ENCODE peak calls at places on chromosomes 11 and 22, in five cellular contexts. One of them, this sample, is unnamed.
A peak's percentile ranks its signal among the peaks of the same experiment; 100 is the strongest.

GRCh38 chr11:78940500-78941225 is 366.0 kb upstream of the NARS2 start:
- DNase-seq in tibial nerve: no peak
- DNase-seq in A549: no peak
- DNase-seq in ovary: no peak
- DNase-seq in substantia nigra: no peak
- DNase-seq in this sample: no peak

GRCh38 chr11:112811781-112812180 is 149.4 kb upstream of the NCAM1 start:
- DNase-seq in tibial nerve: no peak
- DNase-seq in A549: no peak
- DNase-seq in ovary: no peak
- DNase-seq in substantia nigra: no peak
- DNase-seq in this sample: no peak

GRCh38 chr22:20243545-20244249 is 24.4 kb downstream of the RTN4R start:
- DNase-seq in tibial nerve: no peak
- DNase-seq in A549: peak; percentile 33
- DNase-seq in ovary: peak; percentile 75
- DNase-seq in substantia nigra: peak; percentile 57
- DNase-seq in this sample: peak; percentile 75

GRCh38 chr11:112780351-112781043 is 180.7 kb upstream of the NCAM1 start:
- DNase-seq in tibial nerve: no peak
- DNase-seq in A549: no peak
- DNase-seq in ovary: no peak
- DNase-seq in substantia nigra: no peak
- DNase-seq in this sample: peak; percentile 65

GRCh38 chr11:72624496-72625201 is 49.6 kb downstream of the PDE2A start:
- DNase-seq in tibial nerve: peak; percentile 38
- DNase-seq in A549: no peak
- DNase-seq in ovary: no peak
- DNase-seq in substantia nigra: no peak
- DNase-seq in this sample: peak; percentile 45

GRCh38 chr22:36383110-36383581 is 4.6 kb downstream of the MYH9 start:
- DNase-seq in tibial nerve: no peak
- DNase-seq in A549: no peak
- DNase-seq in ovary: no peak
- DNase-seq in substantia nigra: no peak
- DNase-seq in this sample: no peak

GRCh38 chr22:27401321-27401720 is 400.2 kb downstream of the MN1 start:
- DNase-seq in tibial nerve: no peak
- DNase-seq in A549: no peak
- DNase-seq in ovary: no peak
- DNase-seq in substantia nigra: no peak
- DNase-seq in this sample: no peak

GRCh38 chr11:84901986-84902385 is 725.2 kb downstream of the DLG2 start:
- DNase-seq in tibial nerve: peak; percentile 9
- DNase-seq in A549: no peak
- DNase-seq in ovary: no peak
- DNase-seq in substantia nigra: no peak
- DNase-seq in this sample: no peak

GRCh38 chr22:19234126-19234896 is 55.8 kb upstream of the SLC25A1 start:
- DNase-seq in tibial nerve: no peak
- DNase-seq in A549: no peak
- DNase-seq in ovary: no peak
- DNase-seq in substantia nigra: no peak
- DNase-seq in this sample: no peak

GRCh38 chr11:12140186-12140938 is 30.0 kb downstream of the MICAL2 start:
- DNase-seq in tibial nerve: no peak
- DNase-seq in A549: no peak
- DNase-seq in ovary: no peak
- DNase-seq in substantia nigra: no peak
- DNase-seq in this sample: no peak

GRCh38 chr11:123166095-123166559 is 28.9 kb downstream of the CLMP start:
- DNase-seq in tibial nerve: peak; percentile 40
- DNase-seq in A549: peak; percentile 32
- DNase-seq in ovary: peak; percentile 85
- DNase-seq in substantia nigra: peak; percentile 15
- DNase-seq in this sample: peak; percentile 36

GRCh38 chr11:12526789-12527188 is 147.4 kb upstream of the TEAD1 start:
- DNase-seq in tibial nerve: no peak
- DNase-seq in A549: no peak
- DNase-seq in ovary: no peak
- DNase-seq in substantia nigra: no peak
- DNase-seq in this sample: no peak

GRCh38 chr11:77147668-77148321 is 19.7 kb downstream of the MYO7A start:
- DNase-seq in tibial nerve: no peak
- DNase-seq in A549: no peak
- DNase-seq in ovary: no peak
- DNase-seq in substantia nigra: no peak
- DNase-seq in this sample: no peak

GRCh38 chr11:91158901-91159537 is 936.2 kb upstream of the CHORDC1 start:
- DNase-seq in tibial nerve: no peak
- DNase-seq in A549: no peak
- DNase-seq in ovary: no peak
- DNase-seq in substantia nigra: no peak
- DNase-seq in this sample: no peak

GRCh38 chr11:94141511-94142307 is 13.1 kb downstream of the PANX1 start:
- DNase-seq in tibial nerve: no peak
- DNase-seq in A549: no peak
- DNase-seq in ovary: no peak
- DNase-seq in substantia nigra: no peak
- DNase-seq in this sample: no peak

GRCh38 chr22:33743756-33744155 is 176.5 kb downstream of the LARGE1 start:
- DNase-seq in tibial nerve: no peak
- DNase-seq in A549: no peak
- DNase-seq in ovary: no peak
- DNase-seq in substantia nigra: no peak
- DNase-seq in this sample: no peak

GRCh38 chr11:127420139-127420538 is 419.6 kb upstream of the KIRREL3 start:
- DNase-seq in tibial nerve: no peak
- DNase-seq in A549: no peak
- DNase-seq in ovary: no peak
- DNase-seq in substantia nigra: no peak
- DNase-seq in this sample: no peak

GRCh38 chr11:3083321-3083720 is 26.1 kb upstream of the CARS1 start:
- DNase-seq in tibial nerve: no peak
- DNase-seq in A549: no peak
- DNase-seq in ovary: no peak
- DNase-seq in substantia nigra: no peak
- DNase-seq in this sample: no peak

GRCh38 chr11:103047837-103048236 is 44.1 kb downstream of the DCUN1D5 start:
- DNase-seq in tibial nerve: no peak
- DNase-seq in A549: no peak
- DNase-seq in ovary: no peak
- DNase-seq in substantia nigra: no peak
- DNase-seq in this sample: no peak

GRCh38 chr22:35838849-35839646 is 121.4 kb downstream of the APOL5 start:
- DNase-seq in tibial nerve: peak; percentile 57
- DNase-seq in A549: peak; percentile 54
- DNase-seq in ovary: peak; percentile 62
- DNase-seq in substantia nigra: no peak
- DNase-seq in this sample: no peak

GRCh38 chr11:55172734-55173415 is 89.1 kb upstream of the TRIM48 start:
- DNase-seq in tibial nerve: no peak
- DNase-seq in A549: no peak
- DNase-seq in ovary: no peak
- DNase-seq in substantia nigra: no peak
- DNase-seq in this sample: no peak

GRCh38 chr22:29199702-29200400 is 5.8 kb upstream of the EMID1 start:
- DNase-seq in tibial nerve: no peak
- DNase-seq in A549: no peak
- DNase-seq in ovary: no peak
- DNase-seq in substantia nigra: no peak
- DNase-seq in this sample: no peak

GRCh38 chr22:28930357-28931007 is 47.1 kb downstream of the ZNRF3 start:
- DNase-seq in tibial nerve: no peak
- DNase-seq in A549: no peak
- DNase-seq in ovary: no peak
- DNase-seq in substantia nigra: no peak
- DNase-seq in this sample: no peak

GRCh38 chr22:17357688-17358087 is 11.6 kb upstream of the CECR2 start:
- DNase-seq in tibial nerve: no peak
- DNase-seq in A549: no peak
- DNase-seq in ovary: no peak
- DNase-seq in substantia nigra: no peak
- DNase-seq in this sample: no peak

GRCh38 chr11:130652671-130653335 is 204.4 kb downstream of the ADAMTS15 start:
- DNase-seq in tibial nerve: peak; percentile 83
- DNase-seq in A549: no peak
- DNase-seq in ovary: no peak
- DNase-seq in substantia nigra: no peak
- DNase-seq in this sample: peak; percentile 68

GRCh38 chr11:116694017-116694725 is 78.6 kb downstream of the BUD13 start:
- DNase-seq in tibial nerve: no peak
- DNase-seq in A549: no peak
- DNase-seq in ovary: no peak
- DNase-seq in substantia nigra: no peak
- DNase-seq in this sample: no peak

GRCh38 chr11:65921033-65921555 is 1.9 kb downstream of the DRAP1 start:
- DNase-seq in tibial nerve: no peak
- DNase-seq in A549: no peak
- DNase-seq in ovary: peak; percentile 47
- DNase-seq in substantia nigra: no peak
- DNase-seq in this sample: no peak

GRCh38 chr22:42856179-42856864 is 751 bp downstream of the ARFGAP3 start:
- DNase-seq in tibial nerve: peak; percentile 33
- DNase-seq in A549: no peak
- DNase-seq in ovary: no peak
- DNase-seq in substantia nigra: peak; percentile 73
- DNase-seq in this sample: peak; percentile 62

GRCh38 chr11:108069947-108070346 is 51.4 kb upstream of the ACAT1 start:
- DNase-seq in tibial nerve: no peak
- DNase-seq in A549: no peak
- DNase-seq in ovary: no peak
- DNase-seq in substantia nigra: no peak
- DNase-seq in this sample: no peak

GRCh38 chr11:123328281-123328680 is 101.8 kb upstream of the GRAMD1B start:
- DNase-seq in tibial nerve: no peak
- DNase-seq in A549: no peak
- DNase-seq in ovary: no peak
- DNase-seq in substantia nigra: no peak
- DNase-seq in this sample: no peak

GRCh38 chr11:1807628-1807995 is 27.2 kb upstream of the SYT8 start:
- DNase-seq in tibial nerve: no peak
- DNase-seq in A549: peak; percentile 32
- DNase-seq in ovary: no peak
- DNase-seq in substantia nigra: no peak
- DNase-seq in this sample: no peak

DNA sequence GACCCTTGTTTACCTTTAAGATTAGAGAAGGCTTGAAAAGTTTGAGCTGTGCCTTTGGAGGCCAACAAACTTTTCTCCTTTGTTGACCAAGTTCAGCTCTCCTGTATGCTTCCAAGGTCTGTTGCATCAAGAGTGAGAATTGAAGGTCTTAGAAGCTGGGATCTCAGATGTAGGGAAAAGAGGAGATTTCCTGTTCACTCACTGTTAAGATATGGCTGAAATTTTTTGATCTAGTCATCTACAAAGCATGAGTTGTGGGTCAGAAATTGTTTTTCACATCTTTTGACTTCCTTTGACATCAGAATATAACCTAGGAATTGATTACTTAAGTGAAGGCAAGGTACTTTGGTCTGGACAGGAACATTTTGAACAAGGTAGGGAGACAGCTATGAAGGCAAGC is 12.1 kb downstream of the OR51B4 start:
- DNase-seq in tibial nerve: no peak
- DNase-seq in A549: no peak
- DNase-seq in ovary: no peak
- DNase-seq in substantia nigra: no peak
- DNase-seq in this sample: no peak
- H3K27ac ChIP-seq in tibial nerve: no peak overlapping the region
- H3K27ac ChIP-seq in A549: no peak overlapping the region
- H3K27ac ChIP-seq in ovary: no peak overlapping the region
- H3K27ac ChIP-seq in substantia nigra: no peak overlapping the region
- H3K27ac ChIP-seq in this sample: no peak overlapping the region

DNA sequence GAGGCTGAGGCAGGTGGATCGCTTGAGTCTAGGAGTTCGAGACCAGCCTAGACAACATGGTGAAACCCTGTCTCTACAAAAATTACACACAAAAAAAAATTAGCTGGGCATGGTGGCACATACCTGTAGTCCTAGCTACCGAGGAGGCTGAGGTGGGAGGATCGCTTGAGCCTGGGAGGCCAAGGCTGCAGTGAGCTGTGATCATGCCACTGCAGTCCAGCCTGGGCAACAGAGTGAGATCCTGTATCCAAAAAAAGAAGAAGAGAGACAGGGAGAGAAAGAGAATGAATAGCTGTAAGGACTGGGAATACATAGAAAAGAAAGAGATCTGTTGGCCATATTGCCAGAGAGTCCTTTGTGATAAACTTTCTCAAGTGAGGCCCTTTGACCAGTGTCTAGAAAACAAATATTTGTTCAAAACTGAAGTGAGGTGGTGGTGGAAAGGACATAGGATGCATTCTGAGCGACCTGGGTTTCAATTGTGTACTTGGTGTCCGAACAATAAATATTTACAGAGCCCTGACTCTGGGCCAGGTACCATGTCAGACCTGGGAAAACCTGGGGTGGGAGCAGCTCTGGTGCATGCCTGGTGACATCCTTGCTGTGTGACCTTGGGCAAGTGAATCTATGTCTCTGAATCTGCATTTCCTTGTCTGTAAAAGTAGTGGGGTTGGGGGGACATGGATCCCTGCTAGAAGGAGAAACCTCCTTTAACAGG is 89.6 kb upstream of the CRYBB3 start:
- DNase-seq in tibial nerve: no peak
- DNase-seq in A549: no peak
- DNase-seq in ovary: no peak
- DNase-seq in substantia nigra: no peak
- DNase-seq in this sample: no peak
- H3K27ac ChIP-seq in tibial nerve: no peak overlapping the region
- H3K27ac ChIP-seq in A549: peak overlapping the region; percentile 81
- H3K27ac ChIP-seq in ovary: no peak overlapping the region
- H3K27ac ChIP-seq in substantia nigra: no peak overlapping the region
- H3K27ac ChIP-seq in this sample: peak overlapping the region; percentile 86

GRCh38 chr22:25159028-25159427 is 40.6 kb upstream of the CRYBB3 start:
- DNase-seq in tibial nerve: no peak
- DNase-seq in A549: no peak
- DNase-seq in ovary: no peak
- DNase-seq in substantia nigra: no peak
- DNase-seq in this sample: no peak
- H3K27ac ChIP-seq in tibial nerve: no peak overlapping the region
- H3K27ac ChIP-seq in A549: no peak overlapping the region
- H3K27ac ChIP-seq in ovary: no peak overlapping the region
- H3K27ac ChIP-seq in substantia nigra: no peak overlapping the region
- H3K27ac ChIP-seq in this sample: no peak overlapping the region

DNA sequence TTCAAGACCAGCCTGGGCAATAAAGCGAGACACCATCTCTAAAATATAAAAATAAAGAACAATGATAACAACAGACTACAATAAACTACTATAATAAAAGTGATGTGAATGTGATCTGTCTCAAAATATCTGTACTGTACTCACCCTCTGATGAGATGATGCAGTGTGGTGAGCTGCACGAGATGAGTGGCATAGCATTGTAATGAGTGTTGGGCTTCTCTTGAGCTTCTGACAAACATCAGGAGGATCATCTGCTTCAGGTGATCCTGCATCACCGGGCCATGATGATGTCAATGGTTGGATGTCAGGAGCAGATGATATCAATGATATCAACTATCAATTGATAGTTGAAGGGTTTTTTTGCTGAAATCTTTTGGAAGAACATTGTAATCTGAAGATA is 52.4 kb upstream of the INCENP start:
- DNase-seq in tibial nerve: no peak
- DNase-seq in A549: no peak
- DNase-seq in ovary: no peak
- DNase-seq in substantia nigra: no peak
- DNase-seq in this sample: no peak
- H3K27ac ChIP-seq in tibial nerve: no peak overlapping the region
- H3K27ac ChIP-seq in A549: no peak overlapping the region
- H3K27ac ChIP-seq in ovary: no peak overlapping the region
- H3K27ac ChIP-seq in substantia nigra: no peak overlapping the region
- H3K27ac ChIP-seq in this sample: no peak overlapping the region